ENCODE peak calls at places on chromosomes 2 and 18, in eight cellular contexts. O is globus pallidus; D is activated CD4-positive, alpha-beta T cell treated with anti-CD3 and anti-CD28 coated beads, Interleukin-2, amount 10 ng/mL, durations not matched to agents 7 days and 5 days; W is H9; H is epithelial cell of esophagus; L is breast epithelium; J is mammary epithelial cell; Y is GM23248. I is an unnamed sample.

GRCh38 chr2:45874324-45874723 is 222.8 kb downstream of the PRKCE start:
- DNase-seq in J (no peak), D (no peak), Y (no peak), O (peak; percentile 64), L (no peak), H (peak; percentile 25), W (no peak), I (peak; percentile 86)

GRCh38 chr2:162317910-162318279 is 589 bp downstream of the IFIH1 start:
- DNase-seq in O (peak; percentile 12), J (peak; percentile 60), W (peak; percentile 57), H (peak; percentile 41), Y (peak; percentile 64), L (no peak), D (peak; percentile 26), I (no peak)

GRCh38 chr18:74834424-74835309 is 237.0 kb downstream of the ZNF407 start:
- DNase-seq in J (no peak), L (no peak), W (no peak), Y (no peak), O (no peak), D (no peak), H (peak; percentile 48), I (no peak)

GRCh38 chr18:25465152-25465790 is 113.3 kb upstream of the ZNF521 start:
- DNase-seq in L (no peak), W (no peak), D (no peak), H (no peak), Y (no peak), J (no peak), O (no peak), I (no peak)

GRCh38 chr2:236583621-236584203 is 14.1 kb downstream of the ACKR3 start:
- DNase-seq in D (no peak), O (no peak), Y (no peak), H (no peak), W (no peak), J (no peak), L (no peak), I (peak; percentile 69)

GRCh38 chr18:7677001-7677400 is 109.9 kb downstream of the PTPRM start:
- DNase-seq in Y (no peak), J (no peak), O (no peak), W (no peak), D (no peak), L (no peak), H (no peak), I (no peak)

GRCh38 chr18:58632557-58632956 is 3.7 kb upstream of the ALPK2 start:
- DNase-seq in Y (no peak), O (peak; percentile 6), W (no peak), J (no peak), L (no peak), H (no peak), D (no peak), I (no peak)

GRCh38 chr2:210480079-210480478 is 3.5 kb upstream of the LANCL1 start:
- DNase-seq in L (no peak), Y (no peak), J (no peak), D (no peak), W (no peak), H (peak; percentile 48), O (no peak), I (no peak)

GRCh38 chr2:190781604-190782198 is 98.9 kb upstream of the GLS start:
- DNase-seq in H (peak; percentile 71), W (no peak), O (peak; percentile 43), L (no peak), Y (peak; percentile 79), D (peak; percentile 65), J (peak; percentile 43), I (no peak)

GRCh38 chr2:144702051-144702450 is 182.1 kb upstream of the ZEB2 start:
- DNase-seq in L (no peak), D (no peak), H (no peak), J (no peak), W (no peak), Y (no peak), O (no peak), I (no peak)

GRCh38 chr2:75466708-75467311 is 93.9 kb downstream of the EVA1A start:
- DNase-seq in H (peak; percentile 57), L (no peak), Y (peak; percentile 56), J (peak; percentile 23), O (no peak), W (peak; percentile 68), D (peak; percentile 16), I (no peak)

GRCh38 chr2:109208071-109208950 is 79.3 kb downstream of the SH3RF3 start:
- DNase-seq in W (no peak), J (no peak), L (no peak), D (peak; percentile 24), H (no peak), Y (peak; percentile 59), O (no peak), I (peak; percentile 26)

GRCh38 chr2:41659758-41660157 is 388.1 kb upstream of the PKDCC start:
- DNase-seq in Y (no peak), D (no peak), J (no peak), W (no peak), H (no peak), L (no peak), O (no peak), I (no peak)

GRCh38 chr2:237181844-237182243 is 96.2 kb downstream of the COPS8 start:
- DNase-seq in H (peak; percentile 21), D (no peak), O (no peak), Y (peak; percentile 90), J (peak; percentile 17), W (no peak), L (no peak), I (no peak)

I was measured in suprapubic skin.